ENCODE peak calls at places on chromosomes 12 and 14, in nine cellular contexts. Z is heart left ventricle, B is body of pancreas, U is spleen, D is sigmoid colon, T is IMR-90, V is tibial nerve, H is breast epithelium, Q is ovary. A is an unnamed sample.

GRCh38 chr12:95672166-95672565 is 118.4 kb downstream of the NTN4 start:
- DNase-seq in Z (no peak), B (no peak), U (no peak), D (no peak), T (no peak), V (no peak), H (no peak), Q (no peak), A (no peak)

GRCh38 chr12:14779834-14780233 is 23.4 kb downstream of the WBP11 start:
- DNase-seq in Z (no peak), B (no peak), U (no peak), D (no peak), T (no peak), V (no peak), H (no peak), Q (no peak), A (no peak)

GRCh38 chr14:57847096-57847495 is 18.8 kb downstream of the SLC35F4 start:
- DNase-seq in Z (no peak), B (no peak), U (no peak), D (no peak), T (no peak), V (no peak), H (no peak), Q (no peak), A (no peak)

GRCh38 chr14:104794641-104795467 is 694 bp downstream of the AKT1 start:
- DNase-seq in Z (peak; percentile 45), B (peak; percentile 57), U (peak; percentile 92), D (no peak), T (peak; percentile 19), V (no peak), H (no peak), Q (no peak), A (peak; percentile 51)

GRCh38 chr12:21073822-21074460 is 57.1 kb upstream of the SLCO1B1 start:
- DNase-seq in Z (no peak), B (no peak), U (no peak), D (no peak), T (no peak), V (no peak), H (no peak), Q (no peak), A (no peak)

GRCh38 chr14:87869619-87870583 is 123.1 kb downstream of the GALC start:
- DNase-seq in Z (no peak), B (no peak), U (no peak), D (no peak), T (peak; percentile 36), V (peak; percentile 6), H (no peak), Q (no peak), A (no peak)

GRCh38 chr14:31268216-31268615 is 60.6 kb upstream of the HECTD1 start:
- DNase-seq in Z (no peak), B (no peak), U (no peak), D (no peak), T (no peak), V (no peak), H (no peak), Q (no peak), A (no peak)

GRCh38 chr12:4037747-4038312 is 164.6 kb upstream of the PARP11 start:
- DNase-seq in Z (peak; percentile 34), B (peak; percentile 78), U (no peak), D (no peak), T (peak; percentile 44), V (peak; percentile 87), H (no peak), Q (peak; percentile 22), A (peak; percentile 35)

GRCh38 chr14:93023039-93023438 is 92.7 kb downstream of the ITPK1 start:
- DNase-seq in Z (no peak), B (no peak), U (no peak), D (no peak), T (no peak), V (no peak), H (no peak), Q (no peak), A (no peak)

GRCh38 chr14:93025055-93025454 is 90.7 kb downstream of the ITPK1 start:
- DNase-seq in Z (no peak), B (no peak), U (no peak), D (no peak), T (no peak), V (no peak), H (no peak), Q (no peak), A (no peak)

GRCh38 chr14:93024493-93024892 is 91.2 kb downstream of the ITPK1 start:
- DNase-seq in Z (no peak), B (no peak), U (no peak), D (no peak), T (no peak), V (no peak), H (no peak), Q (no peak), A (no peak)

GRCh38 chr14:93019970-93020369 is 95.8 kb downstream of the ITPK1 start:
- DNase-seq in Z (no peak), B (peak; percentile 34), U (no peak), D (peak; percentile 79), T (no peak), V (no peak), H (no peak), Q (no peak), A (no peak)

DNA sequence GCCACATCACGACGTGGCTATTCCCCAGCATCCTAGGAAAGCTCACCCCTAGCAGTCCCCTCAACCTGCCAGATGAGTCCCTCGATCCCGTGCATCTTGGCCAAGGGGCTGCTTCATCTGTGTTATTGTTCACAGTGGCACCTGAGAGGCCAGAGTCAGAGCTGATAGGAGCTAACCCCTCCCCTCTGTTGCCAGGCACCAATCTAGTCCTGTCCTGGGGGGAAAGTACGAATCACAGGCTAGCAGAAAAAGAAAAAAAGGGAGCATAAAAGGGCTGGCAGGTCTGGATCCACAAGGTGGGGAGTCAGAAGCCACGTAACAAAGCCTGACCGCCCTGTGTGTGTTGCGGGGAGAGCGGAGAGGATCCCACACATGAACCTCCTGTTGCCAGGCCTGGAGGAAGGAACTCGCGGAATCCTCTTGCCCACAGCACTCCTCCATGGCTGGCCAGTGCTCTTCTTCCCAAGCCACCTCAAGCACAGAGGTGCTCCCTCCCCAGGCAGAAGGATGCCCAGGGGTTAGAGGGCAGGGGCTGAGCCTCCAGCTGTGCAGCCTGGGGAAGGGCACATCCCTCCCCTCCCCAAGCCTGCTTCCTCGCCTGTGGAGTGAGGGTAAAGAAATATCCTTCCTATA is 91.8 kb downstream of the ITPK1 start:
- DNase-seq in Z (no peak), B (no peak), U (no peak), D (no peak), T (no peak), V (no peak), H (no peak), Q (no peak), A (no peak)
- H3K4me1 ChIP-seq in Z (no peaks in the 10 kb centered on the region), B (peaks cover 17% of the 10 kb centered on the region), U (no peaks in the 10 kb centered on the region), D (peaks cover 27% of the 10 kb centered on the region), T (no peaks in the 10 kb centered on the region), V (peaks cover 30% of the 10 kb centered on the region), H (no peaks in the 10 kb centered on the region), Q (peaks cover 8% of the 10 kb centered on the region), A (peaks cover 11% of the 10 kb centered on the region)

GRCh38 chr14:76169776-76170175 is 18.1 kb downstream of the GPATCH2L start:
- DNase-seq in Z (no peak), B (no peak), U (no peak), D (no peak), T (no peak), V (no peak), H (no peak), Q (no peak), A (no peak)

GRCh38 chr14:76163668-76164363 is 12.1 kb downstream of the GPATCH2L start:
- DNase-seq in Z (no peak), B (no peak), U (no peak), D (no peak), T (no peak), V (no peak), H (no peak), Q (no peak), A (no peak)

DNA sequence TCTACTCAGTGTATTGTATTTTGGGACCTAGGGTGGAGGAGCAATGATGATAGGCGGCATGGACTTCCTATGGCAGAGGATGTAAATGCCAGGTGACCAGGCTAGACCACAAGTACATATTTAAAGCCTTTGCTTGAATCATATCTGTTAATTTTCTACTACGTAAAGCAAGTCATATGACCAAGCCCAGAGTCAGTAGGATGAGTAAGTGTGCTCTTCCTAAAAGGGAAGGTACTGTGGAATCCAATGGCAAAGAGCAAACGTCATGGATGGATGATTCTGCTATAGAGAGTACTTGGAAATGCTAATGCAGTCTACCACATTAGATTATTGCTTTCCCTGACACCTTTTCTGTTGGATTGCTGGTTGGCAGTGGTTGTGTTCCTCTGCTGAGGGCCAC is 16.8 kb downstream of the GPATCH2L start:
- DNase-seq in Z (no peak), B (no peak), U (no peak), D (no peak), T (peak; percentile 37), V (no peak), H (no peak), Q (no peak), A (no peak)
- TF ChIP-seq POLR2A in Z (no peak), B (no peak), U (no peak), D (no peak), T (no peak), V (no peak), H (no peak), Q (no peak), A (no peak)

GRCh38 chr14:102603293-102603907 is 11.0 kb downstream of the RCOR1 start:
- DNase-seq in Z (no peak), B (no peak), U (no peak), D (no peak), T (no peak), V (no peak), H (no peak), Q (no peak), A (no peak)

GRCh38 chr14:102605026-102605425 is 12.6 kb downstream of the RCOR1 start:
- DNase-seq in Z (no peak), B (peak; percentile 10), U (no peak), D (no peak), T (no peak), V (no peak), H (peak; percentile 56), Q (no peak), A (no peak)

GRCh38 chr14:102606296-102606695 is 13.8 kb downstream of the RCOR1 start:
- DNase-seq in Z (no peak), B (no peak), U (no peak), D (no peak), T (no peak), V (no peak), H (no peak), Q (no peak), A (no peak)

GRCh38 chr14:102602421-102603292 is 10.2 kb downstream of the RCOR1 start:
- DNase-seq in Z (no peak), B (no peak), U (no peak), D (no peak), T (no peak), V (no peak), H (no peak), Q (no peak), A (no peak)

DNA sequence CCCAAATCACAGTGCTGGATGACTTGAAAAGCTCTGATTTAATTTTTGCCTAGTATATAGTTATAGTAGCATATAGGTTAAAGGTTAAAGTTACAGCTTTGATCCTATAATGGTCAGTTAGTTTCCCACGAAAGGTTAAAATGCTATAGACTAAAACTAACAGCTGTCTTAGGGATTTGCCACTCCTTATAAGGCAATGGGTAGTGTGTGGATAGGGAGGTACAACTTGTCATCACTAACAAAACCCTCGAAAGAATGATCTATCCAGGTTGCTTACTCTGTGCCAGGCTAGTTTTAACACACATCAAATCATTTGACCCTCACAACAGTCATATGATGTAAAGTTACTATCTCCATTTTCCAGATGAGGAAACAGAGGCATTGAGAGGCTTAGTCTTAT is 11.7 kb downstream of the RCOR1 start:
- DNase-seq in Z (no peak), B (no peak), U (no peak), D (no peak), T (no peak), V (no peak), H (no peak), Q (no peak), A (no peak)
- H3K27ac ChIP-seq in Z (no peak overlapping the region), B (no peak overlapping the region), U (no peak overlapping the region), D (no peak overlapping the region), T (no peak overlapping the region), V (no peak overlapping the region), H (peak overlapping the region; percentile 54), Q (no peak overlapping the region), A (no peak overlapping the region)

GRCh38 chr12:57237653-57237951 is 8.1 kb downstream of the SHMT2 start:
- DNase-seq in Z (no peak), B (no peak), U (no peak), D (no peak), T (no peak), V (no peak), H (no peak), Q (no peak), A (no peak)
- H3K4me1 ChIP-seq in Z (peaks cover 33% of the 10 kb centered on the region), B (peaks cover 46% of the 10 kb centered on the region), U (peaks cover 56% of the 10 kb centered on the region), D (peaks cover 52% of the 10 kb centered on the region), T (peaks cover 13% of the 10 kb centered on the region), V (peaks cover 55% of the 10 kb centered on the region), H (peaks cover 13% of the 10 kb centered on the region), Q (peaks cover 11% of the 10 kb centered on the region), A (peaks cover 93% of the 10 kb centered on the region)